ENCODE peak calls at places on chromosomes 2 and 18, in five cellular contexts. One of them, this sample, is unnamed.

GRCh38 chr18:6215888-6216287 is 198.8 kb downstream of the L3MBTL4 start:
- DNase-seq in pancreas: peak; percentile 4
- DNase-seq in ovary: no peak
- DNase-seq in upper lobe of right lung: no peak
- DNase-seq in kidney: no peak
- DNase-seq in this sample: no peak

GRCh38 chr18:6022840-6023239 is 127.5 kb upstream of the TMEM200C start:
- DNase-seq in ovary: no peak
- DNase-seq in pancreas: no peak
- DNase-seq in kidney: no peak
- DNase-seq in upper lobe of right lung: no peak
- DNase-seq in this sample: no peak

GRCh38 chr2:26938399-26938798 is 32.0 kb upstream of the MAPRE3 start:
- DNase-seq in pancreas: no peak
- DNase-seq in upper lobe of right lung: no peak
- DNase-seq in ovary: no peak
- DNase-seq in kidney: no peak
- DNase-seq in this sample: no peak

GRCh38 chr18:63158676-63159291 is 160.8 kb downstream of the BCL2 start:
- DNase-seq in kidney: no peak
- DNase-seq in ovary: no peak
- DNase-seq in upper lobe of right lung: no peak
- DNase-seq in pancreas: no peak
- DNase-seq in this sample: no peak

GRCh38 chr2:171109020-171109419 is 51.7 kb downstream of the TLK1 start:
- DNase-seq in ovary: no peak
- DNase-seq in kidney: no peak
- DNase-seq in upper lobe of right lung: no peak
- DNase-seq in pancreas: no peak
- DNase-seq in this sample: no peak

GRCh38 chr2:182951948-182952663 is 85.7 kb upstream of the FRZB start:
- DNase-seq in upper lobe of right lung: no peak
- DNase-seq in kidney: no peak
- DNase-seq in ovary: no peak
- DNase-seq in pancreas: no peak
- DNase-seq in this sample: no peak

GRCh38 chr2:109355192-109355843 is 226.3 kb downstream of the SH3RF3 start:
- DNase-seq in ovary: no peak
- DNase-seq in pancreas: no peak
- DNase-seq in upper lobe of right lung: no peak
- DNase-seq in kidney: no peak
- DNase-seq in this sample: no peak

GRCh38 chr2:29238497-29238896 is 123.3 kb downstream of the CLIP4 start:
- DNase-seq in upper lobe of right lung: peak; percentile 52
- DNase-seq in ovary: no peak
- DNase-seq in kidney: no peak
- DNase-seq in pancreas: peak; percentile 23
- DNase-seq in this sample: no peak

GRCh38 chr2:101307503-101307902 is 998 bp downstream of the RNF149 start:
- DNase-seq in ovary: no peak
- DNase-seq in pancreas: no peak
- DNase-seq in upper lobe of right lung: no peak
- DNase-seq in kidney: no peak
- DNase-seq in this sample: no peak

GRCh38 chr2:159214325-159214865 is 72.1 kb downstream of the WDSUB1 start:
- DNase-seq in upper lobe of right lung: no peak
- DNase-seq in kidney: no peak
- DNase-seq in pancreas: no peak
- DNase-seq in ovary: no peak
- DNase-seq in this sample: no peak

GRCh38 chr2:71417300-71418202 is 35.8 kb upstream of the DYSF start:
- DNase-seq in kidney: no peak
- DNase-seq in ovary: no peak
- DNase-seq in upper lobe of right lung: no peak
- DNase-seq in pancreas: no peak
- DNase-seq in this sample: no peak

GRCh38 chr2:30252723-30253688 is 21.7 kb downstream of the LBH start:
- DNase-seq in upper lobe of right lung: no peak
- DNase-seq in kidney: no peak
- DNase-seq in pancreas: peak; percentile 77
- DNase-seq in ovary: peak; percentile 55
- DNase-seq in this sample: peak; percentile 61

GRCh38 chr2:3163401-3163800 is 214.2 kb downstream of the EIPR1 start:
- DNase-seq in upper lobe of right lung: no peak
- DNase-seq in pancreas: no peak
- DNase-seq in ovary: no peak
- DNase-seq in kidney: no peak
- DNase-seq in this sample: no peak

GRCh38 chr2:127472268-127472667 is 54.0 kb downstream of the IWS1 start:
- DNase-seq in ovary: no peak
- DNase-seq in pancreas: no peak
- DNase-seq in kidney: no peak
- DNase-seq in upper lobe of right lung: no peak
- DNase-seq in this sample: no peak

GRCh38 chr18:50161806-50162205 is 33.1 kb downstream of the MYO5B start:
- DNase-seq in upper lobe of right lung: no peak
- DNase-seq in pancreas: no peak
- DNase-seq in ovary: no peak
- DNase-seq in kidney: no peak
- DNase-seq in this sample: no peak

GRCh38 chr18:551404-552061 is 28.6 kb upstream of the CETN1 start:
- DNase-seq in ovary: no peak
- DNase-seq in pancreas: no peak
- DNase-seq in upper lobe of right lung: no peak
- DNase-seq in kidney: no peak
- DNase-seq in this sample: no peak

GRCh38 chr2:197795277-197795676 is 9.1 kb upstream of the PLCL1 start:
- DNase-seq in ovary: no peak
- DNase-seq in kidney: no peak
- DNase-seq in pancreas: no peak
- DNase-seq in upper lobe of right lung: no peak
- DNase-seq in this sample: no peak

GRCh38 chr2:98569197-98569793 is 39.0 kb downstream of the COA5 start:
- DNase-seq in ovary: no peak
- DNase-seq in upper lobe of right lung: peak; percentile 75
- DNase-seq in pancreas: peak; percentile 9
- DNase-seq in kidney: no peak
- DNase-seq in this sample: no peak

GRCh38 chr2:198259496-198259895 is 455.1 kb downstream of the PLCL1 start:
- DNase-seq in upper lobe of right lung: no peak
- DNase-seq in pancreas: no peak
- DNase-seq in ovary: no peak
- DNase-seq in kidney: no peak
- DNase-seq in this sample: no peak

GRCh38 chr18:12645751-12646203 is 12.1 kb downstream of the SPIRE1 start:
- DNase-seq in kidney: no peak
- DNase-seq in ovary: peak; percentile 20
- DNase-seq in pancreas: no peak
- DNase-seq in upper lobe of right lung: peak; percentile 72
- DNase-seq in this sample: peak; percentile 62

DNA sequence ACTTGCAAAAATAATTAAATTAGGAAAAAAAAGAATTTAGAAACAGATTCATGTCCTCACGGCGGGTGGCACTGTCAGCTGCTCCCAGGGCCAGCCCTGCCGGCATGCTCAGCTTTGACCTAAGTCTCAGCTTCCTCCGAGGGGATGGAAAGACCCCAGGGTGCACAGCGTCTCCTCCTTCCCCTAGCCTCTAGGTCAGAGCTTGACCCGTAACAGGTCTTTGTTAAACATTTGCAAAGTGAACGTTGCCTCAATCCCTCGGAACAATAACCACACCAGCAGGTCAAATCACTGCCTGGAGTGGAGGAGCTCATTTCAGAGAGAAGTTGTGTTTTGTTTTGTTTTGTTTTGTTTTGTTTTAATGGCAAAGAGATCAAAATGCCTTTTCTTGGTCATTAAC is 171.3 kb downstream of the TMEM18 start:
- DNase-seq in upper lobe of right lung: no peak
- DNase-seq in ovary: no peak
- DNase-seq in kidney: no peak
- DNase-seq in pancreas: no peak
- DNase-seq in this sample: no peak
- H3K9me3 ChIP-seq in upper lobe of right lung: no peaks in the 10 kb centered on the region
- H3K9me3 ChIP-seq in ovary: no peaks in the 10 kb centered on the region
- H3K9me3 ChIP-seq in kidney: no peaks in the 10 kb centered on the region
- H3K9me3 ChIP-seq in pancreas: no peaks in the 10 kb centered on the region
- H3K9me3 ChIP-seq in this sample: no peaks in the 10 kb centered on the region

DNA sequence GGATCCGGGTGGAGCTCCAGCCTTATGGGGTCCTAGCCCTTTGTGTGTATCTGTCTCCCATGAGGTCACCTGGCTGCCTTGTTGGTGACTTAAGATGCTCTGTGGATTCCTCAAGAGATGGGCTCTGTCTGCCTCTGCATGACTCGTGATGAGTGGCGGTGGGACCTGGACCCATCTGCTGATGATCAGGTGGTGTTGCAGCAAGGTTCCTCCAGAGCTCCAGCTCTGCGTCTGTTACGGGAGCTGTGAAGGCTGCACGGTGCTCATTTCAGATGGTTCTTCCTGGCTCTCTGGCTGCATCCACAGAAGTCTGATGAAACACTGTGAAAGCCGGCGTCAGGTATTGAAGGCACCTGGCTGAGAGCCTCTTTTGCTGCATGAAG is 2.4 kb downstream of the AGAP1 start:
- DNase-seq in upper lobe of right lung: no peak
- DNase-seq in kidney: no peak
- DNase-seq in ovary: no peak
- DNase-seq in pancreas: no peak
- DNase-seq in this sample: no peak
- H3K4me3 ChIP-seq in upper lobe of right lung: peak overlapping the region; percentile 71
- H3K4me3 ChIP-seq in kidney: peak overlapping the region; percentile 66
- H3K4me3 ChIP-seq in ovary: no peak overlapping the region
- H3K4me3 ChIP-seq in pancreas: no peak overlapping the region
- H3K4me3 ChIP-seq in this sample: peak overlapping the region; percentile 68

GRCh38 chr2:220106065-220106464 is 478.6 kb downstream of the SLC4A3 start:
- DNase-seq in kidney: no peak
- DNase-seq in upper lobe of right lung: no peak
- DNase-seq in ovary: no peak
- DNase-seq in pancreas: no peak
- DNase-seq in this sample: no peak
- H3K9me3 ChIP-seq in kidney: no peaks in the 10 kb centered on the region
- H3K9me3 ChIP-seq in upper lobe of right lung: no peaks in the 10 kb centered on the region
- H3K9me3 ChIP-seq in ovary: no peaks in the 10 kb centered on the region
- H3K9me3 ChIP-seq in pancreas: no peaks in the 10 kb centered on the region
- H3K9me3 ChIP-seq in this sample: no peaks in the 10 kb centered on the region

GRCh38 chr18:76982038-76982437 is 150.5 kb downstream of the MBP start:
- DNase-seq in pancreas: no peak
- DNase-seq in upper lobe of right lung: no peak
- DNase-seq in kidney: no peak
- DNase-seq in ovary: no peak
- DNase-seq in this sample: no peak
- H3K4me3 ChIP-seq in pancreas: no peak overlapping the region
- H3K4me3 ChIP-seq in upper lobe of right lung: no peak overlapping the region
- H3K4me3 ChIP-seq in kidney: no peak overlapping the region
- H3K4me3 ChIP-seq in ovary: no peak overlapping the region
- H3K4me3 ChIP-seq in this sample: no peak overlapping the region

GRCh38 chr18:71665131-71665530 is 879.0 kb downstream of the CBLN2 start:
- DNase-seq in ovary: no peak
- DNase-seq in upper lobe of right lung: no peak
- DNase-seq in kidney: no peak
- DNase-seq in pancreas: no peak
- DNase-seq in this sample: no peak
- H3K9me3 ChIP-seq in ovary: no peaks in the 10 kb centered on the region
- H3K9me3 ChIP-seq in upper lobe of right lung: no peaks in the 10 kb centered on the region
- H3K9me3 ChIP-seq in kidney: no peaks in the 10 kb centered on the region
- H3K9me3 ChIP-seq in pancreas: no peaks in the 10 kb centered on the region
- H3K9me3 ChIP-seq in this sample: no peaks in the 10 kb centered on the region

GRCh38 chr18:27787543-27787942 is 389.4 kb downstream of the CDH2 start:
- DNase-seq in kidney: no peak
- DNase-seq in pancreas: no peak
- DNase-seq in upper lobe of right lung: no peak
- DNase-seq in ovary: no peak
- DNase-seq in this sample: no peak

GRCh38 chr18:27797484-27797883 is 379.4 kb downstream of the CDH2 start:
- DNase-seq in pancreas: no peak
- DNase-seq in kidney: no peak
- DNase-seq in ovary: no peak
- DNase-seq in upper lobe of right lung: no peak
- DNase-seq in this sample: no peak

GRCh38 chr18:27789406-27789805 is 387.5 kb downstream of the CDH2 start:
- DNase-seq in pancreas: no peak
- DNase-seq in ovary: no peak
- DNase-seq in kidney: no peak
- DNase-seq in upper lobe of right lung: no peak
- DNase-seq in this sample: no peak

GRCh38 chr18:27794527-27794926 is 382.4 kb downstream of the CDH2 start:
- DNase-seq in pancreas: no peak
- DNase-seq in ovary: no peak
- DNase-seq in upper lobe of right lung: no peak
- DNase-seq in kidney: no peak
- DNase-seq in this sample: no peak

DNA sequence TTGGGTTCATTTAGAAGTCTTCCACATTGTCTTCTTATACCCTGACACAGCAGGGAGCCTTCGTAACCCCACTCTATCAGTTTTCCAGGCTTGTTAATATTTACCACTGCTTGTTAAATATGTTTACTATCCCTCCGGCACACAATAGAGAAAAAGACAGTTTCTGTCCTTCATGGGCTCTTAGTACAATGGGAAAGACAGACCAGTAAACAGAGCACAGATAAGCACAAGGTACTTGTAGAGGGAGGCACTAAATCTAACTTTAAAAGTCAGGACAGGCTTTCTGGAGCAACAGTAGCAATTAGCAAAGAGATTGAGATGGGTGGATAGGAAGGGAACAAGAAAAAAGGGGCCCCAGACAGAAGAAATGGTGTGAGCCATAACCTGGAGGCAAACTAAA is 383.9 kb downstream of the CDH2 start:
- DNase-seq in pancreas: no peak
- DNase-seq in kidney: no peak
- DNase-seq in upper lobe of right lung: no peak
- DNase-seq in ovary: no peak
- DNase-seq in this sample: no peak
- H3K4me3 ChIP-seq in pancreas: no peak overlapping the region
- H3K4me3 ChIP-seq in kidney: no peak overlapping the region
- H3K4me3 ChIP-seq in upper lobe of right lung: no peak overlapping the region
- H3K4me3 ChIP-seq in ovary: no peak overlapping the region
- H3K4me3 ChIP-seq in this sample: no peak overlapping the region

DNA sequence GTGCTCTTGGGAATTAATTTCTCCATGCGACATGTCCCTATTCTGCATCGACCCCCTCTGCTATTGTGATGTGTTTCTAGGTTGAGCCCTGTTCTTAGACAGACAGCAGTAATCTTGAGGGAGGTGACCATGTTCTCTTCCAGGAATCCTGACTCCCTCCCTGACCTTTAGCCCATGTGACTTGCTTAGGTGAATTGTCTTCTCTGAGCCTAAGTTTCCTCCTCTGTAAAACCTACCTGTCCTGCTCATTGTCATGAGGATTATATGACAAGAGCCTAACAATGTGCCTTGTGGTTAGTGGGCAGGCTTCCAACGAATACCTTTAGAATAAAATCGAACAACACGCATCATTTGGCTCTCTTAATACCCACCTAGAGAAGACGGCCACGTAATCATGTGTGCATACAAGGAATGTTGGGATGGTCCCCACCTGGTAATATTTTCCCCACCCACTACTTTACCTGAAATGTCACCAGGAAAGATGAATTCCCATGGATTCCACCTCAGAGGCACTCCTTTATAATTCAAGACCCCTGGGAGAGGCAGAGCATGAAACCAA is 59.8 kb downstream of the HAUS1 start:
- DNase-seq in pancreas: no peak
- DNase-seq in upper lobe of right lung: no peak
- DNase-seq in ovary: no peak
- DNase-seq in kidney: no peak
- DNase-seq in this sample: no peak
- H3K9me3 ChIP-seq in pancreas: no peaks in the 10 kb centered on the region
- H3K9me3 ChIP-seq in upper lobe of right lung: no peaks in the 10 kb centered on the region
- H3K9me3 ChIP-seq in ovary: no peaks in the 10 kb centered on the region
- H3K9me3 ChIP-seq in kidney: no peaks in the 10 kb centered on the region
- H3K9me3 ChIP-seq in this sample: no peaks in the 10 kb centered on the region

This sample was measured in psoas muscle.